ENCODE peak calls at places on chromosomes 5 and 9, in six cellular contexts. T is GM12878, A is upper lobe of left lung, R is HepG2, S is HCT116, J is K562. B is an unnamed sample.

GRCh38 chr5:57231607-57232006 is 57.7 kb downstream of the GPBP1 start:
- ATAC-seq in T (no peak), A (no peak), R (no peak), S (no peak), J (no peak), B (no peak)

GRCh38 chr5:73799401-73799972 is 173.5 kb downstream of the ARHGEF28 start:
- ATAC-seq in T (no peak), A (no peak), R (no peak), S (no peak), J (no peak), B (no peak)

GRCh38 chr9:109962215-109962614 is 182.2 kb downstream of the PALM2AKAP2 start:
- ATAC-seq in T (no peak), A (no peak), R (no peak), S (no peak), J (no peak), B (no peak)

GRCh38 chr5:134608555-134608954 is 24.1 kb downstream of the SAR1B start:
- ATAC-seq in T (peak), A (no peak), R (no peak), S (no peak), J (no peak), B (no peak)

GRCh38 chr9:95282332-95282731 is 35.2 kb downstream of the FANCC start:
- ATAC-seq in T (no peak), A (no peak), R (peak), S (no peak), J (no peak), B (no peak)

GRCh38 chr9:120362446-120362845 is 217.5 kb downstream of the CDK5RAP2 start:
- ATAC-seq in T (no peak), A (no peak), R (no peak), S (no peak), J (no peak), B (no peak)

GRCh38 chr5:95591490-95591901 is 28.4 kb upstream of the GPR150 start:
- ATAC-seq in T (peak), A (no peak), R (no peak), S (peak), J (no peak), B (no peak)

GRCh38 chr5:124056326-124057160 is 544.6 kb downstream of the CSNK1G3 start:
- ATAC-seq in T (peak), A (peak), R (no peak), S (no peak), J (no peak), B (no peak)

GRCh38 chr9:70668751-70669150 is 254.3 kb upstream of the KLF9 start:
- ATAC-seq in T (no peak), A (peak), R (no peak), S (no peak), J (no peak), B (peak)

GRCh38 chr5:176402684-176403083 is 13.7 kb downstream of the CLTB start:
- ATAC-seq in T (no peak), A (no peak), R (peak), S (no peak), J (peak), B (no peak)

GRCh38 chr5:40386293-40386692 is 293.4 kb upstream of the PTGER4 start:
- ATAC-seq in T (peak), A (no peak), R (no peak), S (no peak), J (no peak), B (no peak)
- TF ChIP-seq POLR2AphosphoS5 in T (no peak), A (no peak), R (no peak), S (no peak), J (no peak), B (no peak)

GRCh38 chr5:169808118-169808581 is 171.1 kb downstream of the DOCK2 start:
- ATAC-seq in T (no peak), A (no peak), R (no peak), S (no peak), J (no peak), B (no peak)

GRCh38 chr5:169803077-169803981 is 166.3 kb downstream of the DOCK2 start:
- ATAC-seq in T (no peak), A (peak), R (no peak), S (no peak), J (peak), B (peak)

GRCh38 chr5:169805527-169805934 is 168.5 kb downstream of the DOCK2 start:
- ATAC-seq in T (peak), A (no peak), R (no peak), S (no peak), J (peak), B (no peak)

GRCh38 chr5:169804861-169805260 is 167.8 kb downstream of the DOCK2 start:
- ATAC-seq in T (peak), A (no peak), R (no peak), S (no peak), J (no peak), B (no peak)

DNA sequence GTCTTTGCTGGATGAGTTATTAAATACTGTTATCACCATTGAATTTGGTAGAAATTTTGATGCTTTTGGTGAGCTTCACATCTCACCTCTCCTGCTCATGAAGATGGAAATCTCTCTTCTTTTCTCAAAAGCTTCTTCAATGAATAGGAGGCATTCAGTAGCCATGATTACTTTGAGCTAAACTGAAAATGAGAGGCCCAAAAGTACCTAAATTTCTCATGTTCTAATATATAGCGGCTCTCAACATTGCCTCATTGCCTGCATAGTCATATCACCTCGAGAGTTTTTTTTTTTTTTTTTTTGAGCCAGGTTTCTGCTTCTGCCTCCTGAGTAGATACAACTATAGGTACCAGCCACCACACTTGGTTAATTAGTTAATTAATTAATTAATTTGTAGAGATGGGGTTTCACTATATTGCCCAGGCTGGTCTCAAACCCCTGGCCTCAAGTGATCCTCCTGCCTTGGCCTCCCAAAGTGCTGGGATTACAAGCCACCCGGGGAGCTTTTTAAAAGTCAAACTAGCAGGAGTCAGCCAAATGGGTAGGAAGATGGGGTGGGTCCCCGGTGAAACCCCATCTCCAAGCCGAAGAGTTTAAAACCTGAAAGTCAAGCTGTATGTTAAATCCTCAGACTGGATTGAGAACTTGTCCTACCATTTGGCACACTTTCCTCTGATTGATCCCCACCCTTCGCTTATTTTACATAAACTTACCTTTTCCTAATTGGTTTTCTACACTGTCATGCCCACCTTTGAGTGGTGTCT is 169.0 kb downstream of the DOCK2 start:
- ATAC-seq in T (peak), A (no peak), R (no peak), S (no peak), J (no peak), B (no peak)
- TF ChIP-seq POLR2A in T (no peak), A (no peak), R (no peak), S (no peak), J (no peak), B (no peak)

GRCh38 chr9:136003356-136004218 is 42.4 kb upstream of the UBAC1 start:
- ATAC-seq in T (peak), A (no peak), R (peak), S (peak), J (peak), B (peak)
- TF ChIP-seq POLR2AphosphoS5 in T (no peak), A (no peak), R (no peak), S (no peak), J (no peak), B (no peak)

DNA sequence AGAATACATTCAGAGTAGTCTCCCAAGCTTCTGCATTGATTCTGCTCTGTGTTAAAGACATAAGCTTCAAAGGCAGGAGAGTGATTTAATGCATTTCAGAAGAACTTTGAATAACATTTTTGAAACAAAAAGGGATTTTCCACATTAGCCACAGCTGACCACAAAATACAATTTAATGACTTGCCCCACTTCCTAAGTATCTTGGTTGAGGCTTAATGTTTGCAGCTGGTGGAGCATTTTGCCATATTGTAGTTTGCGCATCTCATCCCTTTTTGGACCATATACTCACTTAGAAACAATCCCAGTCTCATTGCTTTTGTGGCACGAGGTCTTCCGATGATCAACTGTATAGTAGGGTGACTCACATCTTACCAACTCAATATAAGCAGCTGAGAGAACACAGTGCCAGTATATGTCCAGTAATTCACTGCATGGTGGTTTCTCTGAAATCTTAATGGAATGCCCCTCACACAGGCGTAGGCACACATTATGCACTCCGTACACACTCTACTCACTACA is 455.8 kb upstream of the PTGER4 start:
- ATAC-seq in T (peak), A (no peak), R (no peak), S (no peak), J (no peak), B (no peak)
- TF ChIP-seq POLR2A in T (no peak), A (no peak), R (no peak), S (no peak), J (no peak), B (no peak)

GRCh38 chr9:89993678-89994630 is 389.1 kb downstream of the GADD45G start:
- ATAC-seq in T (no peak), A (peak), R (peak), S (no peak), J (no peak), B (peak)
- TF ChIP-seq POLR2AphosphoS5 in T (no peak), A (peak), R (no peak), S (no peak), J (no peak), B (no peak)

DNA sequence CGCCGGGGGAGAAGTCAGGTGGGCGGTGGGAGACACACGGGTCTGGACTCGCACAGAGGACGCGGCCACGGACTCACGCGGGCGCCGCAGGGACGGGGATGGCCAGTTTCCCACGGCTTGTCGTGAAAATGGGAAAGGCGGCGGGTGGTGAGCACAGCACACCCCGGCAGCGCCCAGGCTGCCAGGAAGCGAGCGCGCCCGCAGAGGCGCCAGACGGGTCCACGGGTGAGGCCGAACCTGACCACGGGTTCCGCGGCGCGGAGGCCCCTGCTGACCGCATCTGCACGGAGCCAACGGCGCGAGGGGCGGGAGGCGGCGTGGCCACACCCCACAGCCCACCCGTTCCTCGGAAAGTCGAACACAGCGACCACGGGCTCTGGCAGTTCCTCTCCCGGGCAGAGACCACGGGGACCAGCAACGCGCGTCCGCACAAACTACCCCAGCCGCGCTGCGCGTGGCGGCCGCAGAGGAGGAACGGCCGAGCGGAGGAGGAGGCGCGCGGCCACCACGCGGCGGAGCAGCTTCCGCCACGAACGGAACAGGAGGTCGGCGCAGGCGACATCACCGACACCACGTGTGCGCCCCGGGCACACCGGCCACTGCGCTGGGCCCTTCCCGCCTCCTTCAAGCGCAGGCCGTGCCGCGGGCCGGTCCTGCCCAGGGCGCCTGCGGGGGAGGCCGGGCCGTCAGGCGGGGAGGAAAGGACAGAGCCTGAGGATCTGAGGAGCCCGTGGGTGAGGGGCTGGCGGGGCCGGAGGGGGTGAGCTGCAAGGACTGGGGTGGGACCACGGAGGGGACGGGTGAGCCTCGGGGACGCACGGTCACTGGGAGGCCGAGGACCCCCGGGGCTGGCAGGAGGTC is 5.6 kb downstream of the EXD3 start:
- ATAC-seq in T (peak), A (no peak), R (no peak), S (no peak), J (no peak), B (no peak)
- TF ChIP-seq POLR2A in T (peak), A (no peak), R (no peak), S (no peak), J (no peak), B (no peak)

B was measured in gastroesophageal sphincter.